ENCODE peak calls at places on chromosome 19, in seven cellular contexts. O is NCI-H1694 treated with DMSO at 0.1 percent for 48 hours; H is esophagus squamous epithelium; K is psoas muscle; N is D341Med; F is activated naive CD8-positive, alpha-beta T cell treated with anti-CD3 and anti-CD28 coated beads for 36 hours; Q is dermis microvascular lymphatic vessel endothelial cell. T is an unnamed sample.

GRCh38 chr19:41427647-41428480 is 690 bp upstream of the B3GNT8 start:
- DNase-seq in Q (peak), K (no peak), F (peak), H (no peak), O (no peak), N (no peak), T (no peak)

GRCh38 chr19:40718774-40719391 is 2.0 kb downstream of the ITPKC start:
- DNase-seq in N (peak), K (peak), O (no peak), F (peak), H (no peak), Q (peak), T (peak)

GRCh38 chr19:48332351-48332661 is 7.0 kb downstream of the EMP3 start:
- DNase-seq in K (no peak), O (peak), F (no peak), N (no peak), H (no peak), Q (no peak), T (no peak)

GRCh38 chr19:7772752-7773291 is 9.8 kb downstream of the CLEC4M start:
- DNase-seq in Q (no peak), K (no peak), F (peak), O (no peak), H (no peak), N (no peak), T (no peak)

GRCh38 chr19:13098291-13099072 is 4.2 kb downstream of the LYL1 start:
- DNase-seq in Q (peak), K (no peak), O (no peak), F (no peak), H (no peak), N (no peak), T (peak)

GRCh38 chr19:17648097-17648660 is 40.0 kb downstream of the UNC13A start:
- DNase-seq in Q (no peak), H (no peak), K (peak), O (no peak), F (no peak), N (no peak), T (no peak)

GRCh38 chr19:39038098-39038497 is 5.7 kb upstream of the FBXO27 start:
- DNase-seq in H (no peak), N (peak), O (no peak), F (no peak), Q (peak), K (no peak), T (peak)

GRCh38 chr19:35757231-35757748 is 461 bp upstream of the HSPB6 start:
- DNase-seq in H (no peak), N (peak), F (peak), K (peak), Q (no peak), O (peak), T (no peak)

GRCh38 chr19:58554494-58555368 is at the start of gene CHMP2A:
- DNase-seq in F (peak), Q (peak), O (no peak), K (peak), H (no peak), N (peak), T (peak)

GRCh38 chr19:33685541-33685940 is 63.8 kb downstream of the CHST8 start:
- DNase-seq in O (no peak), Q (no peak), F (no peak), K (no peak), H (no peak), N (no peak), T (no peak)

GRCh38 chr19:29528946-29529645 is 3.3 kb downstream of the VSTM2B start:
- DNase-seq in K (peak), H (no peak), O (peak), Q (no peak), N (peak), F (no peak), T (no peak)